ENCODE peak calls at places on chromosomes 3 and 15, in nine cellular contexts. C is A549; R is CD8-positive, alpha-beta T cell; B is ascending aorta; A is CD8-positive, alpha-beta memory T cell; U is GM23248; E is MM.1S; T is Caco-2; W is HCT116. Y is an unnamed sample.

GRCh38 chr15:42059661-42060476 is 34.5 kb downstream of the PLA2G4D start:
- DNase-seq in E (peak; percentile 58), C (peak; percentile 48), U (peak; percentile 40), T (peak; percentile 75), B (peak; percentile 74), A (peak; percentile 58), W (no peak), R (peak; percentile 76), Y (no peak)

GRCh38 chr3:14225421-14225820 is 46.8 kb downstream of the LSM3 start:
- DNase-seq in T (no peak), E (no peak), W (no peak), A (no peak), C (no peak), B (peak; percentile 28), R (no peak), U (no peak), Y (no peak)

GRCh38 chr15:68368731-68369435 is 63.1 kb downstream of the ITGA11 start:
- DNase-seq in A (no peak), R (no peak), E (no peak), U (peak; percentile 28), T (no peak), W (no peak), C (no peak), B (no peak), Y (no peak)

GRCh38 chr3:113221703-113222257 is 10.4 kb downstream of the BOC start:
- DNase-seq in T (no peak), E (no peak), A (no peak), B (no peak), W (no peak), U (no peak), C (no peak), R (no peak), Y (no peak)

GRCh38 chr3:30084971-30085403 is 521.4 kb upstream of the TGFBR2 start:
- DNase-seq in B (no peak), U (no peak), T (no peak), R (no peak), E (no peak), W (no peak), A (no peak), C (no peak), Y (no peak)

GRCh38 chr3:127815001-127815400 is 7.3 kb downstream of the MGLL start:
- DNase-seq in T (no peak), W (no peak), B (no peak), E (no peak), C (no peak), U (no peak), R (no peak), A (no peak), Y (no peak)

GRCh38 chr3:31176045-31176444 is 281.6 kb upstream of the GADL1 start:
- DNase-seq in R (no peak), B (no peak), A (no peak), C (no peak), E (no peak), U (no peak), T (no peak), W (no peak), Y (no peak)

GRCh38 chr3:152176241-152176640 is 92.5 kb upstream of the MBNL1 start:
- DNase-seq in B (no peak), A (no peak), R (no peak), W (no peak), C (no peak), T (no peak), E (no peak), U (peak; percentile 36), Y (no peak)

GRCh38 chr3:46107682-46108081 is 80.4 kb upstream of the XCR1 start:
- DNase-seq in T (no peak), A (peak; percentile 30), E (peak; percentile 83), W (no peak), C (no peak), U (no peak), R (peak; percentile 33), B (no peak), Y (no peak)

GRCh38 chr15:69730281-69731235 is 277.9 kb downstream of the RPLP1 start:
- DNase-seq in A (no peak), R (no peak), E (no peak), U (no peak), W (no peak), B (no peak), C (no peak), T (no peak), Y (no peak)

GRCh38 chr15:96035091-96035490 is 295.4 kb upstream of the NR2F2 start:
- DNase-seq in R (no peak), B (no peak), C (no peak), A (no peak), E (no peak), T (no peak), W (no peak), U (no peak), Y (no peak)

GRCh38 chr3:181711325-181712135 is at the start of gene SOX2:
- DNase-seq in B (no peak), E (peak; percentile 98), T (peak; percentile 92), R (no peak), U (peak; percentile 55), W (peak; percentile 38), C (peak; percentile 91), A (no peak), Y (no peak)

GRCh38 chr15:79656151-79656797 is 224.1 kb downstream of the MINAR1 start:
- DNase-seq in A (no peak), W (no peak), T (no peak), E (no peak), B (no peak), C (no peak), R (no peak), U (no peak), Y (no peak)

GRCh38 chr3:132660056-132660744 is at the start of gene UBA5:
- DNase-seq in T (peak; percentile 60), W (peak; percentile 43), A (peak; percentile 55), E (peak; percentile 68), C (peak; percentile 71), U (peak; percentile 84), B (peak; percentile 83), R (peak; percentile 72), Y (no peak)

GRCh38 chr3:127044996-127045395 is 62.1 kb downstream of the PLXNA1 start:
- DNase-seq in B (no peak), W (peak; percentile 29), T (peak; percentile 43), A (no peak), R (no peak), U (no peak), E (peak; percentile 24), C (peak; percentile 13), Y (no peak)

GRCh38 chr3:73603771-73604171 is 21.0 kb downstream of the PDZRN3 start:
- DNase-seq in U (peak; percentile 86), C (no peak), R (no peak), W (no peak), A (no peak), T (no peak), B (no peak), E (no peak), Y (no peak)

GRCh38 chr3:43362961-43363360 is 76.6 kb downstream of the SNRK start:
- DNase-seq in A (no peak), B (no peak), U (no peak), W (no peak), R (no peak), E (no peak), C (no peak), T (no peak), Y (no peak)

GRCh38 chr3:172065967-172066762 is 26.8 kb downstream of the FNDC3B start:
- DNase-seq in U (peak; percentile 75), T (peak; percentile 37), E (no peak), C (peak; percentile 70), R (no peak), A (no peak), B (no peak), W (no peak), Y (no peak)

GRCh38 chr15:98446093-98446492 is 202.2 kb upstream of the IGF1R start:
- DNase-seq in B (no peak), R (no peak), E (no peak), U (no peak), A (no peak), T (no peak), C (no peak), W (no peak), Y (no peak)

GRCh38 chr15:29451201-29451781 is 181.7 kb upstream of the NSMCE3 start:
- DNase-seq in T (peak; percentile 54), U (no peak), C (peak; percentile 44), A (no peak), B (no peak), W (peak; percentile 7), R (no peak), E (no peak), Y (no peak)

GRCh38 chr15:74787251-74788041 is 5.6 kb downstream of the CSK start:
- DNase-seq in W (no peak), B (peak; percentile 81), T (peak; percentile 30), U (peak; percentile 74), C (peak; percentile 82), R (peak; percentile 92), A (peak; percentile 88), E (peak; percentile 92), Y (no peak)
- H3K4me1 ChIP-seq in W (peaks cover 42% of the 10 kb centered on the region), B (peaks cover 32% of the 10 kb centered on the region), T (peaks cover 29% of the 10 kb centered on the region), U (peaks cover 38% of the 10 kb centered on the region), C (peaks cover 31% of the 10 kb centered on the region), R (peaks cover 76% of the 10 kb centered on the region), A (peaks cover 75% of the 10 kb centered on the region), E (peaks cover 65% of the 10 kb centered on the region), Y (peaks cover 71% of the 10 kb centered on the region)

GRCh38 chr3:151169262-151169661 is 33.8 kb downstream of the GPR171 start:
- DNase-seq in B (no peak), C (no peak), T (no peak), E (no peak), U (peak; percentile 24), A (no peak), R (no peak), W (no peak), Y (no peak)
- H3K4me1 ChIP-seq in B (no peaks in the 10 kb centered on the region), C (no peaks in the 10 kb centered on the region), T (no peaks in the 10 kb centered on the region), E (peaks cover 23% of the 10 kb centered on the region), U (no peaks in the 10 kb centered on the region), A (peaks cover 30% of the 10 kb centered on the region), R (peaks cover 38% of the 10 kb centered on the region), W (no peaks in the 10 kb centered on the region), Y (no peaks in the 10 kb centered on the region)

DNA sequence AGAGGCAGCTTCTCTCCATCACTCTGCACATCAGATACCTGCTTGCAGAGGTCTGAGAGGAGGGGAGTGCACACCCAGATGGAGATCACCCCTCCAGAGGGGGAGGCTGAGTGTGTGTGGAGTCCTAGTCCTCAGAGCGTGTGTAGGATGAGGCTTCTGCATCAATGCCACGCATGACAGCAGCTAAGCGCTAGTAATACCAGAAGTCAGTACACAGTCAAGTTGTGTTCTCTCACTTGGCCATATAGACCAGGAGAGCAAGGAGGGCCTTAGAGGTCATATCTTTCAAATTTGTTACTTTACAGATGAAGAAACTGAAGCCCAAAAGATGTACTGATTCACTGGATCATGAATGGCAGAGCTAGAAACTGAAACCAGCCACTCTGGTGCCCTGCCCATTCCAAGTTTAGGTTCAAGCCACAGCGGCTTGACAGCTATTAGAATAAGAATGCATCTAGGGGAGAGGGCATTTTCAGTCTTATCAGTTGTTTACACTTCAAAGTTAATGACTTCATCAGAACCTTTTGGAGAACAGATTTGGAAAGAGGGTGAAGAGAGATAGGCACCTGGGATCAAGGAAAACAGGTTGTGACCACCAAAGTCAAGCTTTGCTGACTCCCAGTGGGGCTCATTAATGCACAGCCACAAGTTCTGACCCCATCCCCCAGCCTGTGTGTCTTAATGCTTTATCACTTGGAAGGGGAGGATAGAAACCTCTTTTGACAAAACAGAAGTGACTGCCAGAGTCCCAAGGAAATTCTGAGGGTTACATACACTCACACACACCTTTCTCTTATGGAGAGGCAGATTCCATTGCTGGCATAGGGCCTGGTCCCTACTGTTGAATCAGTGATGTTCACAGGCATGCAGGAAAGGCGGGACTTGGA is 310.3 kb downstream of the CHST2 start:
- DNase-seq in W (no peak), A (no peak), T (no peak), E (peak; percentile 37), U (no peak), C (no peak), B (no peak), R (no peak), Y (no peak)
- H3K4me1 ChIP-seq in W (no peaks in the 10 kb centered on the region), A (no peaks in the 10 kb centered on the region), T (peaks cover 6% of the 10 kb centered on the region), E (peaks cover 20% of the 10 kb centered on the region), U (no peaks in the 10 kb centered on the region), C (no peaks in the 10 kb centered on the region), B (no peaks in the 10 kb centered on the region), R (no peaks in the 10 kb centered on the region), Y (no peaks in the 10 kb centered on the region)

GRCh38 chr3:66182228-66182627 is 38.6 kb upstream of the SLC25A26 start:
- DNase-seq in T (no peak), E (no peak), W (no peak), B (no peak), C (no peak), A (no peak), R (no peak), U (no peak), Y (no peak)
- H3K4me1 ChIP-seq in T (no peaks in the 10 kb centered on the region), E (no peaks in the 10 kb centered on the region), W (no peaks in the 10 kb centered on the region), B (no peaks in the 10 kb centered on the region), C (no peaks in the 10 kb centered on the region), A (no peaks in the 10 kb centered on the region), R (no peaks in the 10 kb centered on the region), U (no peaks in the 10 kb centered on the region), Y (no peaks in the 10 kb centered on the region)

Y was measured in keratinocyte.